ENCODE peak calls at places on chromosomes 13 and 19, in ten cellular contexts. F is GM20000; D is WTC11; X is CD4-positive, alpha-beta T cell; N is hepatic stellate cell; C is progenitor cell of endocrine pancreas; B is T-helper 2 cell; J is T1000; I is HT-29; W is A172. T is an unnamed sample.

GRCh38 chr13:27644302-27644701 is 22.6 kb downstream of the POLR1D start:
- DNase-seq in F (no peak), X (no peak), W (no peak), D (no peak), J (no peak), I (no peak), B (no peak), N (no peak), C (no peak), T (no peak)

GRCh38 chr13:38697628-38698333 is 10.9 kb downstream of the FREM2 start:
- DNase-seq in X (no peak), W (no peak), J (no peak), I (peak), C (no peak), B (no peak), D (no peak), N (no peak), F (no peak), T (no peak)

GRCh38 chr19:14089662-14090508 is 666 bp downstream of the SAMD1 start:
- DNase-seq in N (peak), W (no peak), I (peak), D (peak), F (peak), X (peak), J (no peak), B (peak), C (peak), T (peak)

GRCh38 chr19:33558846-33559245 is 37.3 kb upstream of the PEPD start:
- DNase-seq in J (no peak), F (no peak), W (no peak), X (no peak), N (no peak), B (no peak), D (no peak), C (no peak), I (no peak), T (no peak)

GRCh38 chr19:7980168-7980567 is 25.3 kb downstream of the ELAVL1 start:
- DNase-seq in X (no peak), J (no peak), D (no peak), B (no peak), I (no peak), W (no peak), N (no peak), F (no peak), C (no peak), T (peak)

GRCh38 chr19:1411255-1412191 is 4.1 kb downstream of the DAZAP1 start:
- DNase-seq in F (no peak), J (no peak), B (no peak), I (peak), C (no peak), W (peak), D (no peak), X (no peak), N (peak), T (peak)

GRCh38 chr19:3178973-3179738 is 587 bp downstream of the S1PR4 start:
- DNase-seq in X (peak), W (no peak), C (no peak), B (no peak), I (no peak), D (no peak), F (peak), J (no peak), N (no peak), T (no peak)

GRCh38 chr19:14440049-14440448 is 6.9 kb downstream of the PKN1 start:
- DNase-seq in F (peak), N (no peak), C (no peak), D (no peak), X (peak), W (no peak), J (no peak), B (peak), I (no peak), T (no peak)

GRCh38 chr19:17610384-17610783 is 54.9 kb downstream of the COLGALT1 start:
- DNase-seq in F (peak), C (no peak), D (no peak), X (no peak), B (no peak), I (no peak), J (no peak), W (peak), N (peak), T (no peak)

GRCh38 chr13:51731759-51732158 is 72.2 kb downstream of the DHRS12 start:
- DNase-seq in C (no peak), F (no peak), D (no peak), B (no peak), X (no peak), I (peak), W (peak), J (no peak), N (peak), T (no peak)

GRCh38 chr19:56877069-56877715 is 36.7 kb upstream of the PEG3 start:
- DNase-seq in J (no peak), C (no peak), N (no peak), B (no peak), W (no peak), D (no peak), I (no peak), X (no peak), F (no peak), T (no peak)

GRCh38 chr13:67217914-67218313 is 12.2 kb downstream of the PCDH9 start:
- DNase-seq in F (no peak), I (no peak), X (no peak), J (no peak), D (no peak), N (no peak), C (no peak), B (no peak), W (no peak), T (no peak)

GRCh38 chr13:24299488-24300114 is 9.8 kb upstream of the C1QTNF9 start:
- DNase-seq in F (no peak), X (no peak), W (no peak), N (no peak), C (no peak), B (no peak), I (no peak), J (no peak), D (no peak), T (no peak)

GRCh38 chr19:48642862-48643261 is 3.1 kb downstream of the CA11 start:
- DNase-seq in D (no peak), I (no peak), F (no peak), C (no peak), J (no peak), W (no peak), N (no peak), B (no peak), X (no peak), T (no peak)

GRCh38 chr19:38736036-38736412 is 8.2 kb downstream of the CAPN12 start:
- DNase-seq in C (no peak), B (peak), I (peak), X (peak), D (peak), N (no peak), J (no peak), F (peak), W (no peak), T (peak)

GRCh38 chr13:23965346-23965745 is 68.0 kb upstream of the C1QTNF9B start:
- DNase-seq in D (no peak), J (no peak), F (no peak), X (no peak), C (no peak), N (no peak), B (no peak), W (no peak), I (no peak), T (no peak)

GRCh38 chr13:25249001-25249543 is 38.2 kb downstream of the MTMR6 start:
- DNase-seq in C (no peak), J (no peak), W (peak), I (peak), X (no peak), F (peak), D (peak), B (no peak), N (no peak), T (no peak)

GRCh38 chr13:111328111-111328802 is 7.8 kb downstream of the TEX29 start:
- DNase-seq in B (no peak), W (no peak), I (no peak), D (no peak), J (no peak), F (no peak), X (no peak), N (no peak), C (no peak), T (no peak)

GRCh38 chr13:78238911-78239310 is 320.3 kb upstream of the EDNRB start:
- DNase-seq in N (no peak), F (no peak), X (no peak), C (no peak), B (no peak), D (no peak), W (no peak), J (no peak), I (no peak), T (no peak)

GRCh38 chr13:74132152-74132767 is 1.9 kb downstream of the KLF12 start:
- DNase-seq in I (no peak), D (no peak), F (no peak), W (no peak), C (no peak), B (no peak), X (no peak), N (no peak), J (no peak), T (no peak)

GRCh38 chr19:6038634-6039405 is 60.9 kb upstream of the RANBP3 start:
- DNase-seq in X (no peak), D (no peak), C (no peak), W (no peak), F (peak), I (no peak), B (no peak), J (no peak), N (no peak), T (no peak)

GRCh38 chr19:17765069-17765618 is 13.9 kb downstream of the FCHO1 start:
- DNase-seq in F (no peak), I (no peak), B (no peak), N (no peak), X (no peak), C (no peak), D (no peak), J (no peak), W (no peak), T (no peak)

GRCh38 chr19:6800991-6801396 is 28.5 kb downstream of the VAV1 start:
- DNase-seq in I (peak), C (no peak), N (no peak), J (no peak), F (no peak), D (no peak), W (peak), X (no peak), B (no peak), T (no peak)

GRCh38 chr13:98224557-98224956 is 47.5 kb upstream of the RNF113B start:
- DNase-seq in D (no peak), F (no peak), X (no peak), C (no peak), W (no peak), N (no peak), I (no peak), J (no peak), B (no peak), T (no peak)

GRCh38 chr13:46296920-46297319 is 85.2 kb downstream of the LRRC63 start:
- DNase-seq in F (no peak), D (no peak), C (no peak), B (no peak), W (peak), N (peak), I (no peak), X (no peak), J (no peak), T (no peak)

GRCh38 chr19:4139614-4140236 is 13.7 kb upstream of the CREB3L3 start:
- DNase-seq in B (peak), W (peak), D (peak), N (peak), I (peak), J (peak), X (peak), F (peak), C (peak), T (peak)

GRCh38 chr19:39497850-39498261 is 891 bp upstream of the DLL3 start:
- DNase-seq in D (peak), C (peak), J (peak), B (no peak), X (no peak), F (peak), W (no peak), N (no peak), I (peak), T (peak)

GRCh38 chr19:3345850-3346460 is 20.4 kb upstream of the NFIC start:
- DNase-seq in F (no peak), N (no peak), C (no peak), I (no peak), X (no peak), J (no peak), W (no peak), D (no peak), B (no peak), T (no peak)

GRCh38 chr19:46844067-46844489 is 6.6 kb downstream of the AP2S1 start:
- DNase-seq in X (no peak), W (peak), C (no peak), N (no peak), F (no peak), I (no peak), B (no peak), J (peak), D (no peak), T (no peak)

GRCh38 chr19:16078759-16079707 is 2.7 kb downstream of the TPM4 start:
- DNase-seq in I (peak), N (peak), X (peak), B (peak), F (peak), W (peak), J (peak), C (no peak), D (no peak), T (no peak)

GRCh38 chr13:39376088-39376487 is 226.9 kb downstream of the LHFPL6 start:
- DNase-seq in C (no peak), J (no peak), X (no peak), I (no peak), D (no peak), B (no peak), F (no peak), W (no peak), N (no peak), T (no peak)